ENCODE peak calls at places on chromosomes 13 and 19, in four cellular contexts. N, Z, L and D are unnamed samples.
A peak's percentile ranks its signal among the peaks of the same experiment; 100 is the strongest.

GRCh38 chr13:111365149-111366005 is 44.9 kb downstream of the TEX29 start:
- DNase-seq in L (no peak), N (no peak), Z (no peak), D (no peak)

GRCh38 chr13:93361703-93362102 is 135.1 kb downstream of the GPC6 start:
- DNase-seq in L (no peak), Z (peak; percentile 11), N (no peak), D (no peak)

GRCh38 chr13:40187836-40188591 is 478.4 kb downstream of the FOXO1 start:
- DNase-seq in N (no peak), Z (peak; percentile 27), L (no peak), D (no peak)

GRCh38 chr13:75256922-75257321 is 225.0 kb downstream of the TBC1D4 start:
- DNase-seq in Z (no peak), N (peak; percentile 85), L (no peak), D (no peak)

GRCh38 chr19:51079486-51080110 is 3.1 kb downstream of the KLK14 start:
- DNase-seq in Z (no peak), N (peak; percentile 37), L (no peak), D (no peak)

GRCh38 chr13:80022146-80022545 is 318.8 kb downstream of the SPRY2 start:
- DNase-seq in L (no peak), N (no peak), Z (no peak), D (no peak)

GRCh38 chr13:39370554-39370953 is 232.4 kb downstream of the LHFPL6 start:
- DNase-seq in L (no peak), N (peak; percentile 79), Z (peak; percentile 38), D (no peak)

GRCh38 chr13:64912141-64912540 is 2318.0 kb downstream of the PCDH9 start:
- DNase-seq in Z (no peak), L (no peak), N (peak; percentile 70), D (no peak)

GRCh38 chr19:49378501-49378900 is 9.5 kb upstream of the KASH5 start:
- DNase-seq in N (no peak), Z (no peak), L (no peak), D (no peak)

GRCh38 chr13:108728370-108728769 is 99.0 kb downstream of the MYO16 start:
- DNase-seq in N (no peak), Z (no peak), L (peak; percentile 0), D (no peak)

GRCh38 chr19:13727798-13728197 is 36.5 kb upstream of the MRI1 start:
- DNase-seq in L (no peak), N (no peak), Z (no peak), D (no peak)

GRCh38 chr19:13734751-13735150 is 29.6 kb upstream of the MRI1 start:
- DNase-seq in N (no peak), Z (no peak), L (no peak), D (no peak)

GRCh38 chr19:13731147-13731964 is 33.0 kb upstream of the MRI1 start:
- DNase-seq in Z (peak; percentile 97), N (peak; percentile 97), L (peak; percentile 95), D (peak; percentile 96)

GRCh38 chr19:13729859-13730258 is 34.5 kb upstream of the MRI1 start:
- DNase-seq in N (no peak), Z (no peak), L (no peak), D (no peak)

GRCh38 chr19:13732337-13732736 is 32.0 kb upstream of the MRI1 start:
- DNase-seq in Z (no peak), N (no peak), L (no peak), D (no peak)
- H3K4me3 ChIP-seq in Z (peak overlapping the region; percentile 79), N (no peak overlapping the region), L (peak overlapping the region; percentile 71), D (peak overlapping the region; percentile 79)

GRCh38 chr13:66410314-66410713 is 819.8 kb downstream of the PCDH9 start:
- DNase-seq in L (no peak), N (no peak), Z (no peak), D (no peak)
- H3K4me3 ChIP-seq in L (no peak overlapping the region), N (no peak overlapping the region), Z (no peak overlapping the region), D (no peak overlapping the region)

DNA sequence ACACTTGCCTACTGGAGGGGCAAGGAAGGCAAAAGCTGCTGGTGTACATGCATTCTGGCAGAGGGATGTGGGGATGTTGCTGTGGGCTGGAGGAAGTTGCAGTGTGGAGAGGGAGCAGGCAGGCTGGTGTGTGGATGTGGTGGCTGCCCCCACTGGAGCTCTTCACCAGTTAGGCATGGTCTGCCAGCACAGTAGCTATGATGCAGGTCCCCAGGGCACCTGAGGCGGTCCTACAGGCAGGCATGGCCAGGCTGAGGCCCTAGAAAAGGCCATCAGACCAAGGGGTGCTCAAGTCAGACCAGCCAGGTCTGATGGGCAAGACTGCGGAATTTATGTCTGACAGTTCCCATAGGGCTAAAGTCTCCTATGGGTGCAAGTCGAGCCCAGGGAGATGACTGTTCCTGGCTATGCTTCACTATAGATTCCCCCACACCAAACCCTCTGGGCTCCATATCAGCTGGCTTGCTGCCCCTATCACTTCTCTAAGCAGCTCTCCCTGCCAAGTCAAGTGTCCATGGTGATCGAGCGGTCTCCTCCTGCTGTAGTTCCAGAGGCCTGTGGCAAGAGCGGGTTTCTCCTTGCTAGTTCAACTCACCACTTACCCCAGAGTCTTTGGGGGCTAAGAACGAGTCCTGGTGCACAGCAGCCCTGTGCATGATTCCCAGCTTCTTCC is 473.1 kb downstream of the TDRD3 start:
- DNase-seq in Z (no peak), N (no peak), L (no peak), D (no peak)
- H3K4me3 ChIP-seq in Z (no peak overlapping the region), N (no peak overlapping the region), L (no peak overlapping the region), D (no peak overlapping the region)

GRCh38 chr19:15173746-15174404 is 26.9 kb downstream of the NOTCH3 start:
- DNase-seq in L (peak; percentile 37), Z (no peak), N (no peak), D (peak; percentile 36)

GRCh38 chr19:15175609-15176008 is 25.2 kb downstream of the NOTCH3 start:
- DNase-seq in L (no peak), Z (no peak), N (no peak), D (no peak)

GRCh38 chr19:15180451-15181390 is 20.1 kb downstream of the NOTCH3 start:
- DNase-seq in L (peak; percentile 24), Z (no peak), N (no peak), D (no peak)

GRCh38 chr19:15178629-15179308 is 22.0 kb downstream of the NOTCH3 start:
- DNase-seq in Z (no peak), N (no peak), L (no peak), D (no peak)

DNA sequence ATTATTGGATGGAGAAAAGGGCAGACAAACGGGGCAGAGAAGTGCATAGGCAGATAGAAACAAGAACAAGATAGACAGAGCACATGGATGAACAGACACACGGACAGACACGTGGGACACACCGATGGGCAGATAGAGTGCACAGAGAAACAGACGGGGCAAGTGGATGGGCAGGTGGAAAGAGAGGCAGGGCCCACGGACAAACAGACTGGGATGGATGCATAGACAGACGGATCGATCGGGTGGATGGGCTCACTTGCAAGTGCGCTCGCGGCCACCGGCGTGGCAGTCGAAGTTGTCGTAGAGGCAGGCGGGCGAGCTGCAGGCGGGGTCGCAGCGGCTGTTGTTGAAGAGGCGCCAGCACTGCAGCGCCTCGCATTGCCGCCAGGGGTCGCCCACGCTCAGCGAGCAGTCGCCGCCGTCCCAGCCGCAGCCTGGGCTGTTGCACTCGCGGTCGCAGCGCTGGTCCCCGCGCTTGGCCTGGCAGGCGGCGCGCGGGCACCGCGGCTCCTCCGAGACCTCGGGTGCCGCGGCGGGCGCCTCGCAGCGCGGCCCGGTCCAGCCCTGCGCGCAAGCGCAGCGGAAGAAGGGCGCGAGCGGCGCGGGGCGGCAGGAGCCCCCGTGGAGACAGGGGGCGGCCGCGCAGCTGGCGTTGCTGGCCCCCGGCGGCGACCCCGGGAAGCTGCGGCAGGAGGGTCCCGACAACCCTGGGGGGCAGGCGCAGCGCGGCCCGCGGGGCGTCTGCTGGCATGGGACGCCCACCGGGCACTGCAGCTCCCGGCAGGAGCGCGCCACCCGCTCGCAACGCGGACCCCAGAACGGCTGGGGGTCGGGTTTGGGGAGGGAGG is 23.3 kb downstream of the NOTCH3 start:
- DNase-seq in Z (peak; percentile 73), N (peak; percentile 45), L (peak; percentile 78), D (peak; percentile 89)
- H3K4me3 ChIP-seq in Z (no peak overlapping the region), N (no peak overlapping the region), L (no peak overlapping the region), D (no peak overlapping the region)

DNA sequence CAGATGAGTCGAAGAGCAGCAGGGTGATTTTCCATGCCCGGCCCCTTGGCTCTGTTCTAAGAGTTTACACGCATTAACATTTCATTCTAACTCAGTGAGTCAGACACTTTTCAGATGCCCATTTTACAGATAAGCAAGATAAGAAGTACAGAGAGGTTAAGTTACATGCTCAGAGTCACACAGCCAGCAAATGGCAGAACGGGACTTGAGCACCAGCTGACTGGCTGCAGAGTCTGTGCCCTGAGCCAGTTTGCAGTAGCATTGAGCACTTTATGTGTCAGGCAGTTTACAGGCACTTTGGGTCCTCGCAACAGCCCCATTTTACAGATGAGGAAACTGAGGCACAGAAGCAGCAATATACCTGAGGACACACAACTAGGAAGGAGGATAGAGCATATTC is 19.0 kb downstream of the CCDC8 start:
- DNase-seq in L (no peak), N (no peak), Z (no peak), D (no peak)
- H3K4me3 ChIP-seq in L (no peak overlapping the region), N (no peak overlapping the region), Z (no peak overlapping the region), D (no peak overlapping the region)

DNA sequence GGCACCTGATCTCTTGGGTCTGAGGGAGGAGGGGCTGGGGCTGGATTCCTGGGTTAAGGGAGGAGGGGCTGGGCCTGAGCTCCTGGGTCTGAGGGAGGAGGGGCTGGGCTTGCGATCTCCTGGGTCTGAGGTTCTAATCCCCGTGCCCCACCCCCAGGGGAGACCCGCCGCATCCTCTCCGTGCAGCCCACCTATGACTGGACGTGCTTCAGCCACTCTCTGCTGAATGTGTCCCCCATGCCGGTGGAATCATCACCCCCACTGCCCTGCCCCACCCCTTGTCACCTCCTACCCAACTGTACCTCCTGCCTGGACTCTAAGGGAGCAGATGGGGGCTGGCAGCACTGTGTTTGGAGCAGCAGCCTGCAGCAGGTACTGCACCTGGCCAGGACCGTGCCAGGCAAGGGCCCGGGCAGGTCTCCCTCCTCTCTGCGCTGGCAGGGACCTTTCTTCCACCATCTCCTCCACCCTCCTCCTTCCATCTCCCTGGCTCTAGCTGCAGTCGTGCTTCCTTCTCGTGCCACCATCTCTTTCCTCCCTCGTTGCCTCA is 27.1 kb downstream of the CNFN start:
- DNase-seq in L (no peak), N (no peak), Z (no peak), D (no peak)
- H3K4me3 ChIP-seq in L (no peak overlapping the region), N (no peak overlapping the region), Z (no peak overlapping the region), D (no peak overlapping the region)

GRCh38 chr19:9875796-9876195 is 40.7 kb downstream of the PIN1 start:
- DNase-seq in N (no peak), L (no peak), Z (no peak), D (no peak)

GRCh38 chr19:9878511-9879196 is 43.5 kb downstream of the PIN1 start:
- DNase-seq in L (no peak), N (peak; percentile 15), Z (peak; percentile 7), D (peak; percentile 19)

GRCh38 chr19:9872618-9873242 is 37.6 kb downstream of the PIN1 start:
- DNase-seq in L (no peak), N (no peak), Z (no peak), D (no peak)

GRCh38 chr19:9881720-9882119 is 46.6 kb downstream of the PIN1 start:
- DNase-seq in Z (no peak), L (no peak), N (peak; percentile 81), D (no peak)

GRCh38 chr19:9877775-9878510 is 42.8 kb downstream of the PIN1 start:
- DNase-seq in Z (peak; percentile 11), L (no peak), N (peak; percentile 78), D (peak; percentile 14)
- H3K4me3 ChIP-seq in Z (no peak overlapping the region), L (no peak overlapping the region), N (no peak overlapping the region), D (peak overlapping the region; percentile 12)

DNA sequence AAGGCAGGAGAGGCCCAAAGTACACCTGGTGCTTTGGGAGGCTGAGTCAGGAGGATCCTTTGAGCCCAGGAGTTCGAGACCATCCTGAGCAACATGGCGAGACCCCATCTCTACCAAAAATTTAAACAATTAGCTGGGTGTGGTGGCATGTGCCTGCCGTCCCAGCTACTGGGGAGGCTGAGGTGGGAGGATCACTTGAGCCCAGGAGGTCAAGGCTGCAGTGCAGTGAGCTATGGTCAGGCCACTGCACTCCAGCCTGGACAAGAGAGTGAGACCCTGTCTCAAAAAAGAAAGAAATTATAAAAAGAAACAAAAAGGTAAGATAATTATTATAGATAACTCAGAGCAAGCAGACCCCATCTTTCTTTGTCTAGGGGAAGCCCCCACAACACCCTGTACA is 1.9 kb downstream of the HOMER3 start:
- DNase-seq in L (no peak), Z (no peak), N (no peak), D (no peak)
- H3K4me3 ChIP-seq in L (no peak overlapping the region), Z (peak overlapping the region; percentile 92), N (peak overlapping the region; percentile 93), D (no peak overlapping the region)